ENCODE peak calls at places on chromosomes 4 and X, in ten cellular contexts. I is cardiac muscle cell, L is NAMALWA, R is kidney tubule cell, D is NCI-H1694 treated with DMSO at 0.1 percent for 48 hours, O is AG08395, Y is NCI-H510A treated with DMSO at 0.1 percent for 48 hours, W is GM13976, H is stromal cell of bone marrow, G is NCI-H1417 treated with DMSO at 0.1 percent for 48 hours. P is an unnamed sample.

GRCh38 chr4:3413675-3414420 is 27.9 kb upstream of the HGFAC start:
- DNase-seq in I (no peak), L (no peak), R (no peak), D (no peak), O (no peak), Y (no peak), W (no peak), H (no peak), G (no peak), P (no peak)

GRCh38 chr4:52195882-52196281 is 144.8 kb downstream of the SPATA18 start:
- DNase-seq in I (no peak), L (no peak), R (no peak), D (no peak), O (no peak), Y (no peak), W (no peak), H (peak), G (no peak), P (no peak)

GRCh38 chrX:30027636-30028035 is 187.7 kb upstream of the MAGEB2 start:
- DNase-seq in I (no peak), L (no peak), R (peak), D (no peak), O (no peak), Y (no peak), W (no peak), H (no peak), G (no peak), P (no peak)

GRCh38 chrX:19709812-19710518 is 177.4 kb downstream of the SH3KBP1 start:
- DNase-seq in I (peak), L (no peak), R (peak), D (no peak), O (peak), Y (no peak), W (no peak), H (peak), G (no peak), P (no peak)

GRCh38 chrX:83511208-83511607 is 3.1 kb downstream of the POU3F4 start:
- DNase-seq in I (no peak), L (no peak), R (no peak), D (no peak), O (no peak), Y (no peak), W (no peak), H (no peak), G (peak), P (no peak)

GRCh38 chr4:41346306-41347061 is 89.8 kb downstream of the UCHL1 start:
- DNase-seq in I (no peak), L (no peak), R (no peak), D (no peak), O (peak), Y (no peak), W (no peak), H (no peak), G (no peak), P (no peak)

GRCh38 chrX:13101439-13102139 is 57.2 kb upstream of the FAM9C start:
- DNase-seq in I (peak), L (no peak), R (peak), D (no peak), O (peak), Y (no peak), W (no peak), H (peak), G (no peak), P (no peak)

GRCh38 chr4:44791842-44792241 is 65.5 kb upstream of the GNPDA2 start:
- DNase-seq in I (no peak), L (no peak), R (no peak), D (no peak), O (no peak), Y (no peak), W (no peak), H (no peak), G (no peak), P (no peak)

GRCh38 chr4:174757736-174758135 is 71.3 kb downstream of the GLRA3 start:
- DNase-seq in I (no peak), L (no peak), R (peak), D (no peak), O (no peak), Y (no peak), W (no peak), H (no peak), G (no peak), P (no peak)

GRCh38 chr4:131644619-131645018 is 1504.5 kb upstream of the PCDH10 start:
- DNase-seq in I (peak), L (no peak), R (peak), D (no peak), O (no peak), Y (no peak), W (no peak), H (no peak), G (no peak), P (no peak)

GRCh38 chrX:129600981-129601424 is 53.8 kb downstream of the APLN start:
- DNase-seq in I (peak), L (peak), R (peak), D (peak), O (peak), Y (peak), W (peak), H (no peak), G (no peak), P (no peak)

GRCh38 chrX:19799319-19800182 is 87.8 kb downstream of the SH3KBP1 start:
- DNase-seq in I (peak), L (no peak), R (no peak), D (peak), O (peak), Y (peak), W (no peak), H (no peak), G (no peak), P (no peak)

GRCh38 chr4:51999250-51999649 is 20.9 kb downstream of the LRRC66 start:
- DNase-seq in I (no peak), L (no peak), R (no peak), D (no peak), O (no peak), Y (no peak), W (no peak), H (no peak), G (no peak), P (no peak)

GRCh38 chrX:30627818-30628652 is 25.2 kb upstream of the GK start:
- DNase-seq in I (peak), L (no peak), R (no peak), D (no peak), O (no peak), Y (peak), W (no peak), H (no peak), G (no peak), P (no peak)

GRCh38 chrX:4277122-4277521 is 563.7 kb upstream of the PRKX start:
- DNase-seq in I (no peak), L (peak), R (no peak), D (no peak), O (no peak), Y (no peak), W (no peak), H (no peak), G (no peak), P (no peak)

GRCh38 chrX:147737690-147738089 is 174.0 kb upstream of the FMR1 start:
- DNase-seq in I (no peak), L (no peak), R (no peak), D (no peak), O (no peak), Y (no peak), W (no peak), H (no peak), G (no peak), P (no peak)

GRCh38 chr4:52592287-52592686 is 66.8 kb downstream of the USP46 start:
- DNase-seq in I (no peak), L (no peak), R (no peak), D (no peak), O (no peak), Y (no peak), W (no peak), H (no peak), G (no peak), P (no peak)

GRCh38 chr4:1855334-1856070 is 454 bp downstream of the LETM1 start:
- DNase-seq in I (no peak), L (peak), R (peak), D (no peak), O (no peak), Y (no peak), W (peak), H (no peak), G (no peak), P (peak)